ENCODE peak calls at places on chromosome 15, in six cellular contexts. Z, R, E, O, K and D are unnamed samples.

GRCh38 chr15:83830381-83830780 is 176.5 kb downstream of the ADAMTSL3 start:
- DNase-seq in E (no peak), Z (no peak), K (no peak), O (no peak), R (no peak), D (no peak)

GRCh38 chr15:61151791-61152190 is 77.3 kb downstream of the RORA start:
- DNase-seq in Z (no peak), K (peak; percentile 29), O (no peak), R (no peak), E (no peak), D (no peak)

GRCh38 chr15:78302579-78302978 is 3.2 kb upstream of the SKIC8 start:
- DNase-seq in O (no peak), R (no peak), K (no peak), Z (no peak), E (no peak), D (no peak)

GRCh38 chr15:83631534-83631933 is 22.4 kb upstream of the ADAMTSL3 start:
- DNase-seq in K (no peak), O (no peak), Z (no peak), E (no peak), R (no peak), D (no peak)

GRCh38 chr15:38530113-38530512 is 34.5 kb downstream of the RASGRP1 start:
- DNase-seq in E (no peak), R (no peak), O (no peak), K (no peak), Z (no peak), D (no peak)

GRCh38 chr15:62715946-62716345 is 326.6 kb upstream of the TPM1 start:
- DNase-seq in O (no peak), Z (no peak), K (no peak), R (no peak), E (no peak), D (no peak)

GRCh38 chr15:52790941-52791751 is 1.0 kb upstream of the ONECUT1 start:
- DNase-seq in Z (no peak), K (no peak), O (no peak), R (no peak), E (no peak), D (no peak)

GRCh38 chr15:57320543-57321220 is 55.6 kb upstream of the CGNL1 start:
- DNase-seq in Z (no peak), K (no peak), O (no peak), R (no peak), E (no peak), D (no peak)

GRCh38 chr15:76310470-76311070 is 699 bp downstream of the ETFA start:
- DNase-seq in R (no peak), E (no peak), Z (no peak), K (no peak), O (no peak), D (no peak)

GRCh38 chr15:68192804-68193521 is 12.2 kb downstream of the CALML4 start:
- DNase-seq in Z (no peak), E (no peak), K (no peak), R (no peak), O (no peak), D (no peak)

GRCh38 chr15:81723758-81724157 is 322.1 kb downstream of the MEX3B start:
- DNase-seq in O (no peak), K (no peak), R (no peak), Z (no peak), E (no peak), D (no peak)

GRCh38 chr15:31453558-31454318 is 127.1 kb downstream of the KLF13 start:
- DNase-seq in R (no peak), O (no peak), Z (no peak), K (no peak), E (no peak), D (no peak)

GRCh38 chr15:81523867-81524266 is 149.9 kb upstream of the TMC3 start:
- DNase-seq in E (no peak), K (no peak), R (no peak), O (no peak), Z (no peak), D (no peak)

GRCh38 chr15:43329222-43329959 is 982 bp downstream of the LCMT2 start:
- DNase-seq in R (no peak), Z (no peak), K (peak; percentile 38), O (peak; percentile 25), E (peak; percentile 20), D (no peak)

GRCh38 chr15:55742498-55742926 is 440 bp downstream of the PRTG start:
- DNase-seq in E (peak; percentile 48), O (no peak), R (no peak), Z (no peak), K (peak; percentile 66), D (peak; percentile 29)

GRCh38 chr15:64903331-64903950 is 8.3 kb upstream of the ANKDD1A start:
- DNase-seq in O (no peak), R (no peak), K (no peak), E (no peak), Z (no peak), D (no peak)

GRCh38 chr15:38076806-38077205 is 142.4 kb downstream of the TMCO5A start:
- DNase-seq in E (no peak), Z (no peak), K (peak; percentile 49), R (no peak), O (no peak), D (no peak)

GRCh38 chr15:76968310-76968709 is 26.6 kb upstream of the PSTPIP1 start:
- DNase-seq in K (no peak), O (no peak), R (no peak), E (no peak), Z (no peak), D (no peak)

GRCh38 chr15:66713843-66714508 is 11.9 kb downstream of the SMAD6 start:
- DNase-seq in K (no peak), O (no peak), R (no peak), E (no peak), Z (no peak), D (no peak)

GRCh38 chr15:88920186-88920891 is 7.2 kb upstream of the MFGE8 start:
- DNase-seq in O (no peak), R (no peak), K (peak; percentile 56), E (no peak), Z (no peak), D (no peak)

GRCh38 chr15:64014995-64015394 is 31.3 kb downstream of the DAPK2 start:
- DNase-seq in O (no peak), E (no peak), R (no peak), K (no peak), Z (no peak), D (no peak)

GRCh38 chr15:68791431-68792283 is 29.0 kb downstream of the ANP32A start:
- DNase-seq in Z (peak; percentile 37), R (no peak), O (no peak), K (no peak), E (no peak), D (peak; percentile 48)

GRCh38 chr15:66747866-66748265 is 45.8 kb downstream of the SMAD6 start:
- DNase-seq in E (no peak), Z (no peak), K (no peak), R (no peak), O (no peak), D (no peak)

GRCh38 chr15:81087121-81087520 is 46.9 kb upstream of the CFAP161 start:
- DNase-seq in O (no peak), Z (no peak), K (no peak), E (no peak), R (no peak), D (no peak)